ENCODE peak calls at places on chromosomes 13 and 19, in nine cellular contexts. H, G, W, A, K, P, Z, L and V are unnamed samples.

GRCh38 chr13:48839171-48839570 is 136.5 kb upstream of the FNDC3A start:
- DNase-seq in L (no peak), A (no peak), H (no peak), W (no peak), Z (no peak), K (no peak), G (no peak), P (no peak), V (no peak)

GRCh38 chr19:13429563-13429962 is 76.7 kb downstream of the CACNA1A start:
- DNase-seq in L (no peak), K (no peak), Z (no peak), H (no peak), W (no peak), P (no peak), G (no peak), A (no peak), V (no peak)

GRCh38 chr13:44710576-44710975 is 134.4 kb upstream of the TSC22D1 start:
- DNase-seq in W (no peak), G (no peak), K (peak; percentile 5), Z (no peak), L (no peak), A (no peak), H (no peak), P (no peak), V (no peak)

GRCh38 chr19:41552558-41552957 is 23.4 kb upstream of the CEACAM21 start:
- DNase-seq in P (no peak), Z (no peak), W (no peak), K (peak; percentile 79), H (no peak), L (no peak), G (peak; percentile 88), A (no peak), V (no peak)

GRCh38 chr19:46720516-46721239 is 3.8 kb upstream of the PRKD2 start:
- DNase-seq in G (no peak), W (no peak), K (no peak), Z (no peak), P (peak; percentile 46), H (no peak), A (no peak), L (no peak), V (no peak)

GRCh38 chr19:33500586-33500985 is 21.0 kb downstream of the PEPD start:
- DNase-seq in Z (no peak), G (no peak), W (peak; percentile 27), L (no peak), K (no peak), H (no peak), A (no peak), P (no peak), V (no peak)

GRCh38 chr13:22175815-22176214 is 504.9 kb downstream of the FGF9 start:
- DNase-seq in W (no peak), P (no peak), G (no peak), K (no peak), H (no peak), Z (no peak), A (no peak), L (no peak), V (no peak)

GRCh38 chr13:95296326-95296939 is 4.8 kb downstream of the ABCC4 start:
- DNase-seq in A (no peak), G (peak; percentile 28), K (no peak), L (no peak), H (no peak), W (peak; percentile 51), Z (peak; percentile 46), P (peak; percentile 79), V (peak; percentile 38)

GRCh38 chr13:48369988-48370387 is 42.9 kb downstream of the LPAR6 start:
- DNase-seq in K (no peak), P (no peak), H (no peak), W (no peak), A (no peak), G (no peak), Z (no peak), L (no peak), V (no peak)

GRCh38 chr19:33524024-33524664 is 2.6 kb upstream of the PEPD start:
- DNase-seq in H (no peak), A (peak; percentile 33), P (no peak), G (peak; percentile 61), Z (no peak), W (no peak), K (no peak), L (no peak), V (no peak)

GRCh38 chr13:73633817-73634449 is 500.3 kb downstream of the KLF12 start:
- DNase-seq in W (no peak), H (no peak), A (no peak), L (no peak), G (no peak), P (no peak), K (no peak), Z (no peak), V (no peak)

GRCh38 chr13:66014757-66015156 is 1215.4 kb downstream of the PCDH9 start:
- DNase-seq in L (no peak), K (no peak), A (no peak), W (no peak), H (no peak), P (no peak), Z (no peak), G (no peak), V (no peak)

GRCh38 chr19:15251749-15252397 is 19.6 kb upstream of the EPHX3 start:
- DNase-seq in Z (peak; percentile 85), P (no peak), L (peak; percentile 69), K (no peak), W (peak; percentile 66), G (no peak), H (peak; percentile 89), A (peak; percentile 92), V (peak; percentile 83)

GRCh38 chr19:5152013-5152763 is 183.3 kb downstream of the KDM4B start:
- DNase-seq in P (peak; percentile 48), L (no peak), Z (no peak), A (no peak), K (no peak), G (no peak), H (no peak), W (no peak), V (no peak)

GRCh38 chr19:33795370-33796163 is 1.1 kb upstream of the KCTD15 start:
- DNase-seq in W (peak; percentile 86), K (no peak), A (peak; percentile 87), L (peak; percentile 45), P (peak; percentile 90), G (no peak), H (peak; percentile 77), Z (peak; percentile 94), V (peak; percentile 91)

GRCh38 chr13:64073203-64073602 is 2657.6 kb upstream of the PCDH20 start:
- DNase-seq in P (no peak), W (no peak), Z (no peak), A (no peak), K (no peak), H (no peak), L (no peak), G (no peak), V (no peak)

GRCh38 chr19:17125052-17125727 is 49.6 kb downstream of the MYO9B start:
- DNase-seq in H (no peak), K (peak; percentile 91), L (no peak), W (no peak), Z (no peak), G (peak; percentile 14), A (no peak), P (no peak), V (no peak)

GRCh38 chr19:27676877-27677276 is 1536.1 kb downstream of the UQCRFS1 start:
- DNase-seq in W (no peak), A (no peak), Z (no peak), P (no peak), L (no peak), G (no peak), K (no peak), H (no peak), V (peak; percentile 53)

GRCh38 chr19:4369888-4370260 is 26.5 kb downstream of the MPND start:
- DNase-seq in W (peak; percentile 74), A (no peak), P (peak; percentile 83), Z (no peak), L (no peak), H (no peak), K (no peak), G (peak; percentile 83), V (peak; percentile 57)

DNA sequence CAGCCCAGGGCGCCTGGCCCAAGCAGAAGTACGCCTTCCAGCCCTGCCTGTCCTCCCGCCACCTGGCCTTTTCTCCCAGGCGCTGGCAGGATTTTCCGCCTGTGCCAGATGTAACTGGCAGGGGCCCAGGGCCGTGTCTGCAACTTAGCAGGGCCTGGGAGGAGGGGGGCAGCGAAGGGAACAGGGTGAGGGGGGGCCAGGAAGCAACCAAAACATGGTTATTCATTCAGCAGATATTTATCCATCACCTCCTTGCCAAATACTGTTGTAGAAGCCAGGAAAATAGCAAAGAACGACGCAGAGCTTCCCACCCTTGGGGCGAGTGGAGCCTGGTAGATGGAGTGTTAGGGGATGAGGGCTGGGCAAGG is 5.6 kb downstream of the TLE6 start:
- DNase-seq in Z (peak; percentile 86), P (peak; percentile 88), H (peak; percentile 95), G (no peak), K (no peak), W (peak; percentile 79), L (peak; percentile 86), A (peak; percentile 93), V (peak; percentile 81)
- H3K4me3 ChIP-seq in Z (no peak overlapping the region), P (no peak overlapping the region), H (no peak overlapping the region), G (no peak overlapping the region), K (no peak overlapping the region), W (no peak overlapping the region), L (peak overlapping the region; percentile 4), A (no peak overlapping the region), V (no peak overlapping the region)

GRCh38 chr19:56884481-56884880 is 44.0 kb upstream of the PEG3 start:
- DNase-seq in W (no peak), L (no peak), H (no peak), A (no peak), Z (no peak), P (no peak), G (no peak), K (no peak), V (no peak)
- H3K9me3 ChIP-seq in W (peaks cover 14% of the 10 kb centered on the region), L (peaks cover 2% of the 10 kb centered on the region), H (peaks cover 4% of the 10 kb centered on the region), A (no peaks in the 10 kb centered on the region), Z (no peaks in the 10 kb centered on the region), P (peaks cover 3% of the 10 kb centered on the region), G (no peaks in the 10 kb centered on the region), K (peaks cover 4% of the 10 kb centered on the region), V (peaks cover 70% of the 10 kb centered on the region)

DNA sequence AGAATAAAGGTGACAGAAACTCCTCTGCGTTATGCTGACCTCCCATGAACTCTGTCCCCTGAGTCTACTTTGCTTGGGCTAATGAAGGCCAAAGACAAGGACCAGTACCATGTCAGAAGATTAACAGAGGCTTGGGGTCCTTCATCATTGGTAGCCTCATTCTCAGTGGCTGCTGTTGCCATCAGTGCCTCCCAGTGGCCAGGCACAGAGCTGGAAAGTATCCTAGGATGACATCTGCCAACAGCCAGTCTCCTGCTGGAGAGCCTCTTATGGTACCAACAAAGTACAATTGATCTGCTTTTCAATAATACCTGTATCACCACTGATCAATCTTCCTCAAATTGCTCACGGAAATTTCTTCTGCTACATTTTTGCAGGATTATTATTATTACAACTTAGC is 281.6 kb downstream of the DNAJC15 start:
- DNase-seq in A (no peak), L (no peak), P (no peak), Z (no peak), H (no peak), K (no peak), W (no peak), G (no peak), V (no peak)
- TF ChIP-seq CTCF in A (no peak), L (no peak), P (no peak), Z (no peak), H (no peak), K (no peak), W (no peak), G (no peak), V (no peak)

DNA sequence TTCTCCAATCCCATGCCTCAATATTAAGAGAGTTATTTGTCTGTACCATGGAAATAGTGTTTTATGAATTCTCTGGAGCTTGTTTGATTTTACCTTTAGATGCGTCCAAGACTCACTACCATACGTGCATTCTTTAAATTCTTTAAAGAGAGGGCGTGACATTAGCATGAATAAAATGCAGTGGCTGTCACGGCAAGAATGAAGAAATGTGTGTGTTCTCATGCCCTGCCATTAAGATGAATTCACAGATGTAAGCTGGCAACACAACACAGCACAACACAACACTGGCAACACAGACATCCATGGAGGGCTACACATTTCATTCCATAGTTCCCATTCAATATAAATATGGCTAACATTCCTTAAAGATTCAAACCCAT is 213.4 kb downstream of the ENOX1 start:
- DNase-seq in W (no peak), K (no peak), L (no peak), P (no peak), G (no peak), H (no peak), Z (no peak), A (no peak), V (no peak)
- H3K4me3 ChIP-seq in W (no peak overlapping the region), K (no peak overlapping the region), L (no peak overlapping the region), P (no peak overlapping the region), G (no peak overlapping the region), H (no peak overlapping the region), Z (no peak overlapping the region), A (no peak overlapping the region), V (no peak overlapping the region)